ENCODE peak calls at places on chromosomes 4 and X, in five cellular contexts. B is IMR-90, X is thyroid gland, L is adrenal gland, M is heart left ventricle. K is an unnamed sample.

GRCh38 chr4:98653006-98653405 is 5.4 kb downstream of the TSPAN5 start:
- DNase-seq in M (no peak), L (no peak), B (peak; percentile 80), X (no peak), K (no peak)

GRCh38 chrX:75045369-75045768 is 110.7 kb downstream of the ABCB7 start:
- DNase-seq in M (no peak), B (no peak), X (no peak), L (no peak), K (no peak)

GRCh38 chr4:107863416-107863815 is 38.7 kb downstream of the SGMS2 start:
- DNase-seq in M (no peak), X (no peak), L (no peak), B (peak; percentile 42), K (no peak)

GRCh38 chr4:107801766-107802211 is 22.9 kb upstream of the SGMS2 start:
- DNase-seq in X (peak; percentile 66), L (no peak), B (peak; percentile 27), M (no peak), K (no peak)

GRCh38 chrX:48468247-48468671 is 1.8 kb downstream of the SLC38A5 start:
- DNase-seq in B (no peak), L (no peak), M (no peak), X (peak; percentile 30), K (peak; percentile 43)

GRCh38 chr4:53483250-53483649 is 105.8 kb downstream of the FIP1L1 start:
- DNase-seq in B (no peak), X (no peak), L (no peak), M (no peak), K (no peak)

GRCh38 chrX:40734956-40735317 is 405 bp downstream of the MED14 start:
- DNase-seq in M (peak; percentile 20), B (no peak), X (peak; percentile 51), L (peak; percentile 58), K (no peak)

GRCh38 chrX:116499780-116500179 is 37.0 kb upstream of the CT83 start:
- DNase-seq in X (no peak), L (no peak), M (no peak), B (no peak), K (no peak)

GRCh38 chr4:53507671-53508286 is 83.5 kb downstream of the LNX1 start:
- DNase-seq in X (peak; percentile 31), L (peak; percentile 59), M (peak; percentile 64), B (peak; percentile 48), K (peak; percentile 67)

GRCh38 chr4:119750771-119751170 is 122.2 kb upstream of the PDE5A start:
- DNase-seq in X (no peak), L (no peak), M (no peak), B (peak; percentile 75), K (no peak)

GRCh38 chrX:112513154-112513553 is 166.6 kb downstream of the LHFPL1 start:
- DNase-seq in M (no peak), B (peak; percentile 78), L (no peak), X (no peak), K (no peak)

GRCh38 chr4:94536649-94537464 is 85.1 kb downstream of the PDLIM5 start:
- DNase-seq in X (no peak), L (no peak), M (no peak), B (no peak), K (no peak)

GRCh38 chr4:94536049-94536448 is 84.3 kb downstream of the PDLIM5 start:
- DNase-seq in X (no peak), L (no peak), M (no peak), B (no peak), K (no peak)

GRCh38 chr4:94532016-94532789 is 80.5 kb downstream of the PDLIM5 start:
- DNase-seq in M (no peak), X (no peak), L (peak; percentile 62), B (peak; percentile 57), K (no peak)

GRCh38 chr4:94534401-94535312 is 82.9 kb downstream of the PDLIM5 start:
- DNase-seq in B (no peak), L (no peak), X (no peak), M (no peak), K (no peak)

DNA sequence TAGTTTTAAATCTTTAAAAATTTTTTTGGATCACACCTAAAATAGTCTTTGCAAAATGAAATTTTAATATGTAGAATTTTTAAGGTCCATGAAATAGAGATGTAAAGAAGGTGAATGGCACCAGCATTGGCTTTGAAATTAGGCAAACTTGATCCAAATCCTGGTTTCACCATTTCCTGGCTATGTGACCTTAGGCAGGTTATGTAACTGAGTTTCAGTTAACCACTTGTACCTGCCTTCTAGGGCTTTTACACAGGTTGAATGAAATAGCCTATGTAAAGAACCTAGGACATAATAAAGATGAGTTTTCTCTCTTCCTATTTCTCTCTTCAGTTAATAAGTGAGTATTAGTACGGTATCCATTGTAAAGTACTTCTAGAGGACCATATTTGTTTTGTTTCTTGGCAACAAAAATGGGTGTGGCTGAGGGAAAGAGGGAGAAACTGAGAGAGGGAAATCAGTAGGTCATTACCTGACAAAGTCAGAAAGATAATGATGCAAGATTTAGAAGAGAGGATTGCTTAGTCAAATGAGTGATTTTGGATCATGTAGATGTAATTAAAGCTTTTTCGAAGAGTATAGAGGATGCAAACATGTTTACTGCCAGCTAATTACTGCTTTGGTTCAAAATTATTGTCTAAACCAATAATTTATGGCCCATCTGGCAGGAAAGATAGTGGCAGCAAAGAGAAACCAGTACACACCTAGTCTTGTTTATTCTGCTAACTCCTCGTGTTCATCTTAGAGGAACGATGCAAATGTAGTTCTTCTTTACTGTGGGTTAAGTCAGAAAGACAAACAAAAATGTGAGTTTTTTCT is 81.9 kb downstream of the PDLIM5 start:
- DNase-seq in X (no peak), B (no peak), L (no peak), M (no peak), K (no peak)
- H3K4me1 ChIP-seq in X (peaks cover 49% of the 10 kb centered on the region), B (peaks cover 10% of the 10 kb centered on the region), L (peaks cover 4% of the 10 kb centered on the region), M (peaks cover 96% of the 10 kb centered on the region), K (peaks cover 45% of the 10 kb centered on the region)

GRCh38 chr4:147950840-147951239 is 219.0 kb downstream of the ARHGAP10 start:
- DNase-seq in X (no peak), M (no peak), B (no peak), L (no peak), K (no peak)
- H3K36me3 ChIP-seq in X (peaks cover 4% of the 10 kb centered on the region), M (peaks cover 9% of the 10 kb centered on the region), B (peaks cover 13% of the 10 kb centered on the region), L (no peaks in the 10 kb centered on the region), K (peaks cover 59% of the 10 kb centered on the region)

DNA sequence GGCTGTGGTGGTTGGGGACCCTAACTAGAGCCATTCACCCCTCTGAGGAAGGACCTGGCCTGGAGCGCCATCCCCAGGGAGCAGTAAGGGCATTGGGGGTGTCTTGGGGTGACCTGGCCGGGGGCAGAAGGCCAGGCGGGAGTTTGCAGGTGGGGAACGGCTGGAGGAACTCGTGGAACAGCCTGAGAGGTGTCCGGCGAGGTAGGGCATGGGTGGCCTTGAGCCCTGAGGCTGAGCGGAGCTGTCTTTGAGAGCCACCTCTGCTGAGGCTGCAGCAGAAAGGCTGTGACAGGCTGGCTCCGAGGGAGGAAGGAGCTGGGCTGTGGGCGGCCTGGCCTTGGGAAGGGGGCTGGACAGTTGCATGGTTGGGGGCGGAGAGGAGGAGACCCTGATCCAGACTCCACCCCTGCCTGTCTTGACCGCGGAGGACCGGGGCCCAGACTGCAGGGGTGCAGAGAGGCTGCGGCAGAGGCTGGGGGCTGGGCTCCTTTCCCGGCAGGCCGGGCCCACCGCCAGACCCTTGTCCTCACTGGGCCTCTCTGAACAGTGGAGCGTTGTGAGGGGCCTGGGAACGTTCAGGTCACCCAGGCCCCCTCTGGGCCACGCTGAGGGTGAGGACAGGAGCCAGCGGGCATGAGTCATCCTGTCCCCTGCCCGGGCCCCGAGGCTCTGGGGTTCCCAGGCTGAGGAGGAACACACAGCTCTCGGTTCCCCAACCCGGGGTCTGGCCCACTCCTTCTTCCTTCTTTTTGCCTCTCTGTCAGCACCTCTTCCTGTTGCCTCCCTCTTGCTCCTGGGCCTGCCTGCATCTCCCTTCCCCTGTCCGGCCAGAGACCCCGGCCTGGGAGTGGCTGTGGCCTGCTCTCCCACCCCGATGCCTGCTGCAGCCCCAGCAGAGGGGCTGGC is 8.1 kb downstream of the SH3BP2 start:
- DNase-seq in X (peak; percentile 85), M (peak; percentile 86), B (peak; percentile 37), L (peak; percentile 82), K (peak; percentile 62)
- H3K4me1 ChIP-seq in X (peaks cover 83% of the 10 kb centered on the region), M (peaks cover 96% of the 10 kb centered on the region), B (peaks cover 41% of the 10 kb centered on the region), L (peaks cover 30% of the 10 kb centered on the region), K (peaks cover 97% of the 10 kb centered on the region)

DNA sequence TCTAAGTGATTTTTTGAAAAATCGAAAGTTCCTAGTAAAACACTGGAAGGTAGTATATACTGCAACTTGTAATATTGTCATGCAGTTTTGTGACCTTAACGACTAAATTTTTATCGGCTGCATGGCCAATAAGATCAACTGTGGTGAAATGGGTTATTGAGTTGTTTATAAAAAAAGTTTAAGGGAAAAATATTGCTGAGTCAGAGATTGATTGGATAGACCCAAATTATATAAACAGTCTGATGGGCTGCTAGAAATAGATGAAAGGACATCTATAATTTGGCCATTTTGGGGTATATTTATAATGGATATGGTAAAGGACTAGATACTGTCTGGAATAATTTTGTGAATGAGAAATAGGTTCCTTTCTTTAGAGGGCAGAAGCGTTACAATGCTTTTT is 56.2 kb downstream of the MGST2 start:
- DNase-seq in B (no peak), M (no peak), X (no peak), L (no peak), K (no peak)
- H3K36me3 ChIP-seq in B (peaks cover 12% of the 10 kb centered on the region), M (no peaks in the 10 kb centered on the region), X (no peaks in the 10 kb centered on the region), L (no peaks in the 10 kb centered on the region), K (peaks cover 47% of the 10 kb centered on the region)

GRCh38 chr4:169253087-169253675 is 17.6 kb downstream of the SH3RF1 start:
- DNase-seq in M (no peak), L (no peak), B (no peak), X (no peak), K (no peak)
- H3K4me1 ChIP-seq in M (peaks cover 76% of the 10 kb centered on the region), L (peaks cover 39% of the 10 kb centered on the region), B (peaks cover 29% of the 10 kb centered on the region), X (peaks cover 96% of the 10 kb centered on the region), K (peaks cover 99% of the 10 kb centered on the region)

GRCh38 chrX:44536198-44536597 is 6.5 kb downstream of the FUNDC1 start:
- DNase-seq in L (no peak), M (no peak), B (no peak), X (no peak), K (no peak)
- H3K36me3 ChIP-seq in L (no peaks in the 10 kb centered on the region), M (no peaks in the 10 kb centered on the region), B (peaks cover 4% of the 10 kb centered on the region), X (no peaks in the 10 kb centered on the region), K (peaks cover 22% of the 10 kb centered on the region)

GRCh38 chr4:121685257-121685656 is 11.5 kb downstream of the ANXA5 start:
- DNase-seq in B (peak; percentile 50), X (no peak), L (no peak), M (no peak), K (no peak)
- H3K4me1 ChIP-seq in B (peaks cover 39% of the 10 kb centered on the region), X (peaks cover 20% of the 10 kb centered on the region), L (peaks cover 18% of the 10 kb centered on the region), M (peaks cover 25% of the 10 kb centered on the region), K (peaks cover 16% of the 10 kb centered on the region)

GRCh38 chr4:24559889-24560288 is 24.5 kb downstream of the DHX15 start:
- DNase-seq in L (no peak), M (no peak), X (no peak), B (peak; percentile 61), K (no peak)

GRCh38 chr4:24561438-24562139 is 22.8 kb downstream of the DHX15 start:
- DNase-seq in M (no peak), X (no peak), L (no peak), B (no peak), K (no peak)

GRCh38 chr4:24559032-24559821 is 25.1 kb downstream of the DHX15 start:
- DNase-seq in L (no peak), M (no peak), X (no peak), B (peak; percentile 25), K (no peak)

GRCh38 chr4:24560770-24561415 is 23.5 kb downstream of the DHX15 start:
- DNase-seq in X (no peak), M (no peak), B (peak; percentile 74), L (no peak), K (no peak)

GRCh38 chr4:24557036-24558022 is 27.0 kb downstream of the DHX15 start:
- DNase-seq in B (peak; percentile 63), X (no peak), L (no peak), M (no peak), K (no peak)
- H3K36me3 ChIP-seq in B (peaks cover 15% of the 10 kb centered on the region), X (no peaks in the 10 kb centered on the region), L (no peaks in the 10 kb centered on the region), M (peaks cover 4% of the 10 kb centered on the region), K (peaks cover 43% of the 10 kb centered on the region)

K was measured in stomach.